ENCODE peak calls at places on chromosome 22, in nine cellular contexts. S, A, Z, C, H, X, K, D and V are unnamed samples.

GRCh38 chr22:49112661-49113626 is 714.7 kb downstream of the BRD1 start:
- DNase-seq in S (peak), A (no peak), Z (no peak), C (no peak), H (no peak), X (no peak), K (no peak), D (no peak), V (no peak)

GRCh38 chr22:40076702-40077645 is 82.2 kb downstream of the FAM83F start:
- DNase-seq in S (no peak), A (no peak), Z (no peak), C (no peak), H (no peak), X (no peak), K (no peak), D (no peak), V (no peak)

GRCh38 chr22:29459773-29460172 is 20.2 kb upstream of the NEFH start:
- DNase-seq in S (no peak), A (no peak), Z (no peak), C (no peak), H (no peak), X (no peak), K (no peak), D (no peak), V (no peak)

GRCh38 chr22:26585104-26585790 is 4.7 kb downstream of the TPST2 start:
- DNase-seq in S (no peak), A (no peak), Z (no peak), C (no peak), H (no peak), X (peak), K (no peak), D (peak), V (no peak)

GRCh38 chr22:23214398-23214797 is 34.1 kb downstream of the BCR start:
- DNase-seq in S (no peak), A (no peak), Z (no peak), C (no peak), H (no peak), X (no peak), K (no peak), D (no peak), V (no peak)

GRCh38 chr22:48884292-48884691 is 943.4 kb downstream of the BRD1 start:
- DNase-seq in S (peak), A (no peak), Z (no peak), C (no peak), H (no peak), X (no peak), K (no peak), D (no peak), V (no peak)

GRCh38 chr22:46171940-46172339 is 21.6 kb downstream of the PPARA start:
- DNase-seq in S (no peak), A (no peak), Z (no peak), C (no peak), H (no peak), X (no peak), K (no peak), D (no peak), V (no peak)

GRCh38 chr22:16917144-16918003 is 90.6 kb downstream of the GAB4 start:
- DNase-seq in S (peak), A (peak), Z (peak), C (peak), H (peak), X (peak), K (peak), D (peak), V (peak)

GRCh38 chr22:41621911-41622179 is 750 bp downstream of the XRCC6 start:
- DNase-seq in S (no peak), A (no peak), Z (no peak), C (no peak), H (no peak), X (no peak), K (no peak), D (no peak), V (no peak)

GRCh38 chr22:50444663-50445062 is 30.2 kb downstream of the SBF1 start:
- DNase-seq in S (no peak), A (no peak), Z (no peak), C (peak), H (no peak), X (no peak), K (no peak), D (peak), V (no peak)

GRCh38 chr22:38317237-38317994 is at the start of gene CSNK1E:
- DNase-seq in S (peak), A (peak), Z (peak), C (peak), H (peak), X (peak), K (peak), D (peak), V (peak)

GRCh38 chr22:35099883-35100282 is 33.9 kb downstream of the ISX start:
- DNase-seq in S (no peak), A (no peak), Z (no peak), C (no peak), H (no peak), X (no peak), K (no peak), D (no peak), V (no peak)

GRCh38 chr22:45684169-45684568 is 12.5 kb downstream of the ATXN10 start:
- DNase-seq in S (no peak), A (no peak), Z (no peak), C (no peak), H (no peak), X (no peak), K (no peak), D (no peak), V (no peak)

GRCh38 chr22:32325416-32325801 is 32.3 kb upstream of the RFPL3 start:
- DNase-seq in S (no peak), A (peak), Z (no peak), C (no peak), H (no peak), X (peak), K (no peak), D (peak), V (no peak)

GRCh38 chr22:43427296-43428004 is 15.6 kb downstream of the MPPED1 start:
- DNase-seq in S (no peak), A (peak), Z (no peak), C (no peak), H (no peak), X (no peak), K (no peak), D (no peak), V (no peak)

GRCh38 chr22:43295660-43296059 is 47.5 kb downstream of the SCUBE1 start:
- DNase-seq in S (no peak), A (no peak), Z (no peak), C (no peak), H (no peak), X (no peak), K (no peak), D (no peak), V (no peak)

GRCh38 chr22:46052801-46053562 is 76.0 kb upstream of the WNT7B start:
- DNase-seq in S (peak), A (no peak), Z (no peak), C (no peak), H (no peak), X (peak), K (no peak), D (peak), V (peak)

GRCh38 chr22:22721681-22722309 is 77.4 kb downstream of the GGTLC2 start:
- DNase-seq in S (peak), A (no peak), Z (no peak), C (no peak), H (peak), X (peak), K (no peak), D (no peak), V (peak)